ENCODE peak calls at places on chromosomes 16 and 17, in four cellular contexts. U, M, I and W are unnamed samples.
A peak's percentile ranks its signal among the peaks of the same experiment; 100 is the strongest.

GRCh38 chr17:59620518-59621259 is 994 bp downstream of the CLTC start:
- DNase-seq in U (peak; percentile 32), I (peak; percentile 68), M (no peak), W (no peak)

GRCh38 chr16:87611456-87611855 is 9.1 kb downstream of the JPH3 start:
- DNase-seq in M (no peak), U (no peak), I (no peak), W (no peak)

GRCh38 chr17:7229504-7229903 is 4.8 kb downstream of the DVL2 start:
- DNase-seq in I (no peak), M (no peak), U (no peak), W (no peak)

GRCh38 chr16:89722392-89723278 is 1.3 kb downstream of the ZNF276 start:
- DNase-seq in M (no peak), U (peak; percentile 39), I (peak; percentile 76), W (peak; percentile 78)

GRCh38 chr17:81426676-81427445 is 31.6 kb downstream of the BAHCC1 start:
- DNase-seq in I (no peak), M (no peak), U (no peak), W (no peak)

GRCh38 chr16:28537076-28537475 is 1.7 kb downstream of the NUPR1 start:
- DNase-seq in U (no peak), M (no peak), I (no peak), W (no peak)

GRCh38 chr16:85615014-85615851 is 2.1 kb downstream of the GSE1 start:
- DNase-seq in I (peak; percentile 77), U (no peak), M (peak; percentile 85), W (no peak)

GRCh38 chr16:3819741-3820724 is 60.5 kb downstream of the CREBBP start:
- DNase-seq in M (no peak), U (peak; percentile 96), I (no peak), W (peak; percentile 96)

GRCh38 chr17:82108999-82109480 is 11.0 kb upstream of the FASN start:
- DNase-seq in M (no peak), U (no peak), I (no peak), W (no peak)

GRCh38 chr17:17073627-17074521 is 31.6 kb downstream of the MPRIP start:
- DNase-seq in I (peak; percentile 55), U (peak; percentile 22), M (no peak), W (no peak)

DNA sequence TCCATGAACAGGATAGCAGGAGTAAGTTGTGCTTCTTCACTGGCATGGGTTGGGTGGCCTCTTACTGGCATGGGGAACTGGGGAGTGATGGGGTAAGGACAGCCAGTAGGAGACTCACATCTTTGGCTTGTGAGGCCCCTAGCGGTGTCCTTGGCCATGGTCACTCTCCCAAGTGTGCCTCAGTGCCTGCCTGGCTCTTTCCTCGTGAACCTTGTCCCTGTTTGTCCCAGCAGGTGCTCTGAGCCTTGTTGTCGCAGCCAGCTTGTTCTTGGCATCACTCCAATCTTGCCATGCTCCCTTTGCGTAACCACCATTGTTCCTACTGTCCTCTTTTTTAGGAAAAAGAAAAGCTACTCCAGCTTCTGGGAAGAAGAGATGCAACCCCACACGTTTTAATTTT is 53.6 kb upstream of the SDK2 start:
- DNase-seq in I (no peak), U (no peak), M (no peak), W (peak; percentile 17)
- TF ChIP-seq CTCF in I (no peak), U (no peak), M (no peak), W (peak; percentile 44)

DNA sequence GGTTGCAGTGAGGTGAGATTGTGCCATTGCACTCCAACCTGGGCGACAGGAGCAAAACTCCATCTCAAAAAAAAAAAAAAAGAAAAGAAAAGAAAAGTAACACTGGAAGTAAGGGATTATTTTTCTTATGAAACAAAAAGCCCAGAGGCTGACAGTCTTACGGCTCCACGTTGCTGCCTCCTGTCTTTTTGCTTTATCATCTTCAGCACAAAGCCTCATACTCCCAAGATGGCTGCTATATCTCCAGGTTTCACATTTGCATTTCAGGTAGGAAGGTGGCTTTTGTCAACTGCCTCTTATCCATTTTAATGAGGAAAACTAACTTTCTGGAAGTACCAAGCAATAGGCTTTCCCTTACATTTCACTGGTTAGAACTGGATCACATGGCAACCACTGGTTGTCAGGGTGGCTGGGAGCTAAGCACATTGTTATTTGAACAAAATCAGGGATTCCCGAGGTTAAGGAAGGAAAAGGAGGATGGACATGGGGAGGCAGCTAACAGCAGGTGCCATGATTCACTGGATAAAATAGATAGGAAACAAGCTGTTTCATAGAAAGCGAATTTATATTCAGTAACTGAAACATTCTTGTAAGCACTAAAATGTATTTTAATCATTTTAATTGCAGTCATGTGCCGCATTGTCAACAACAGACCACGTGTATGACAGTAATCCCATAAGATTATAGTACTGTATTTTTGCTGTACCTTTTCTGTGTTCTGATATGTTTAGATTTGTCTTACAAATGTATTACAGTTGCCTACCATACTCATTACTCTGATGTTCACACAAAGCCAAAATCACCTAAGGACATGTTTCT is 58.6 kb downstream of the KSR1 start:
- DNase-seq in I (no peak), U (no peak), M (no peak), W (no peak)
- H3K4me3 ChIP-seq in I (no peak overlapping the region), U (no peak overlapping the region), M (no peak overlapping the region), W (no peak overlapping the region)

DNA sequence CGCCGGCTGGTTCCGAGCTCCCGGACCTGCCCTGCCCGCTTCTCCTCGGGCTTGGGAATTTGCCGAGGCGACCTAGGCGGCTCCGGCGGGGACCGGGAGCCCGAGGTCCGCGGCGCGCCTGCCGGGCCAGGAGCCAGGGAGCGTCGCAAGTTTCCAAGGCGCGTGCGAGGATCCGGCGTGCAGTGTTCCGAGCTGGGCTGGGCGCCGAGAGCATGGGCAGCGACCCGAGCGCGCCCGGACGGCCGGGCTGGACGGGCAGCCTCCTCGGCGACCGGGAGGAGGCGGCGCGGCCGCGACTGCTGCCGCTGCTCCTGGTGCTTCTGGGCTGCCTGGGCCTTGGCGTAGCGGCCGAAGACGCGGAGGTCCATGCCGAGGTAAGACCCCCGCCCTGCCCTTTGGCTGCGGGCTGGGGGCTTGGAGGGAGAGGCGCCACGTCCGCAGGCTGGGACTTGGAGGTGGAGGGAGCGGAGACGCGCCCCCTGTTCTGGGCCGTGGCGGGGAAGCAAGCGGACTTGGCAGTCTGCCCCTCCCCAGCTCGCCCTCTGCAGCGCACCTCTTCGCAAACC is 668 bp downstream of the MMP15 start:
- DNase-seq in M (no peak), U (peak; percentile 13), I (no peak), W (no peak)
- TF ChIP-seq CTCF in M (no peak), U (no peak), I (no peak), W (peak; percentile 2)

DNA sequence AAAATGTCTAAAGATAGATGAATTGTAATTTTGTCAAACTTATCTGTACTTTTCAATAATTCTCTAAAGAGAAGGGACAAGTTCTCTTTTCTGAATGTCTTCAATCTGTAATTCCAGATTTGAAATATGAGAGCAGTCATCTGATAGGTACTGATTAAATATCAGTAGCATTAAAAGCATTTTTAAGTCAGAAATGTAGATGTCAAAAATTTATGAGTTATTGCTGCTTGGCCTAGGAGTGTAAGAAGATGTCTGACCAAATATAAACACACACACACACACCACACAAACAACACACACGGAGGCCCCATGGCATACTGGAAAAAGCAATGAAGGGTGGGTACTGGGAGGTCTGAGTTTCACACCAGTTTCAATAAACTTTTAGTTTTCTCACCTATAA is 2.4 kb upstream of the TOB1 start:
- DNase-seq in U (no peak), M (no peak), I (no peak), W (no peak)
- H3K4me3 ChIP-seq in U (no peak overlapping the region), M (peak overlapping the region; percentile 98), I (peak overlapping the region; percentile 93), W (peak overlapping the region; percentile 83)

DNA sequence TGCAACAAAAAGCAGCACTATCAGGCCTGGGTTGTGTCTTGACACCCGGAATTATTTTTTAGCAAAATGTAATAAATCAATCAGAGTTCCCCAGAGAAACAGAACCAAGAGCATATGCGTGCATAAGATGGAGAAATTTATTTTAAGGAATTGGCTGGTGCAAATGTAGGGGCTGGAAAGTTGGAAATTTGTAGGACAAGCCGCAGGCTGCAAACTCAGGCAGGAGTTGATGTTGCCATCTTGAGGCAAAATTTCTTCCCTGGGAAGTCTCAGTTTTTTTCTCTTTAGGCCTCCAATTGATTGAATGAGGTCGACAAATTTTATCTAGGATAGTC is 158.9 kb upstream of the FAM20A start:
- DNase-seq in I (no peak), U (no peak), M (no peak), W (no peak)
- TF ChIP-seq CTCF in I (no peak), U (no peak), M (no peak), W (no peak)